ENCODE peak calls at places on chromosomes 13 and 19, in seven cellular contexts. L, F, W, I, D, Z and M are unnamed samples.

GRCh38 chr13:59299584-59299983 is 864.1 kb downstream of the DIAPH3 start:
- DNase-seq in L (no peak), F (no peak), W (no peak), I (no peak), D (no peak), Z (no peak), M (no peak)

GRCh38 chr19:48873476-48874308 is 1.5 kb downstream of the PPP1R15A start:
- DNase-seq in L (no peak), F (no peak), W (peak), I (peak), D (no peak), Z (no peak), M (no peak)

GRCh38 chr19:51407631-51408131 is 9.8 kb downstream of the SIGLEC10 start:
- DNase-seq in L (peak), F (no peak), W (peak), I (peak), D (peak), Z (no peak), M (peak)

GRCh38 chr19:28014821-28015405 is 1198.0 kb downstream of the UQCRFS1 start:
- DNase-seq in L (no peak), F (no peak), W (no peak), I (no peak), D (no peak), Z (no peak), M (no peak)

GRCh38 chr13:33402975-33403374 is 117.4 kb upstream of the STARD13 start:
- DNase-seq in L (no peak), F (no peak), W (no peak), I (no peak), D (no peak), Z (no peak), M (no peak)

GRCh38 chr13:49606747-49607648 is 21.3 kb upstream of the ARL11 start:
- DNase-seq in L (peak), F (peak), W (peak), I (peak), D (peak), Z (peak), M (peak)

GRCh38 chr19:58387338-58388174 is 487 bp downstream of the RPS5 start:
- DNase-seq in L (no peak), F (no peak), W (no peak), I (no peak), D (peak), Z (no peak), M (no peak)

GRCh38 chr13:92572190-92572589 is 654.4 kb upstream of the GPC6 start:
- DNase-seq in L (no peak), F (no peak), W (no peak), I (no peak), D (no peak), Z (no peak), M (no peak)

GRCh38 chr19:6092329-6093286 is 17.7 kb downstream of the RFX2 start:
- DNase-seq in L (peak), F (no peak), W (no peak), I (peak), D (peak), Z (peak), M (peak)

GRCh38 chr19:34179066-34179465 is 6.8 kb downstream of the LSM14A start:
- DNase-seq in L (no peak), F (no peak), W (no peak), I (no peak), D (no peak), Z (no peak), M (no peak)

GRCh38 chr13:59086147-59086546 is 1077.6 kb downstream of the DIAPH3 start:
- DNase-seq in L (no peak), F (no peak), W (no peak), I (peak), D (peak), Z (peak), M (peak)

GRCh38 chr13:32010137-32010536 is 21.4 kb upstream of the FRY start:
- DNase-seq in L (no peak), F (no peak), W (no peak), I (no peak), D (no peak), Z (peak), M (peak)

GRCh38 chr19:39238209-39238608 is 6.6 kb downstream of the IFNL3 start:
- DNase-seq in L (no peak), F (no peak), W (no peak), I (no peak), D (no peak), Z (no peak), M (no peak)

GRCh38 chr13:106467406-106468122 is 67.9 kb downstream of the EFNB2 start:
- DNase-seq in L (no peak), F (no peak), W (no peak), I (no peak), D (no peak), Z (no peak), M (no peak)

GRCh38 chr19:48489608-48490216 is 20.5 kb downstream of the CYTH2 start:
- DNase-seq in L (peak), F (no peak), W (peak), I (peak), D (peak), Z (no peak), M (peak)

GRCh38 chr13:49975826-49976225 is 21.0 kb upstream of the TRIM13 start:
- DNase-seq in L (no peak), F (no peak), W (no peak), I (no peak), D (no peak), Z (no peak), M (no peak)

GRCh38 chr19:56661248-56661647 is 10.3 kb downstream of the ZNF835 start:
- DNase-seq in L (no peak), F (no peak), W (no peak), I (no peak), D (no peak), Z (no peak), M (no peak)

GRCh38 chr13:100989424-100989823 is 314.8 kb upstream of the TMTC4 start:
- DNase-seq in L (no peak), F (no peak), W (no peak), I (no peak), D (no peak), Z (no peak), M (no peak)

GRCh38 chr19:9945319-9945966 is 9.1 kb upstream of the OLFM2 start:
- DNase-seq in L (peak), F (no peak), W (no peak), I (peak), D (peak), Z (peak), M (peak)

GRCh38 chr19:47356900-47357299 is 7.8 kb downstream of the DHX34 start:
- DNase-seq in L (no peak), F (no peak), W (no peak), I (no peak), D (no peak), Z (no peak), M (no peak)

GRCh38 chr19:8094336-8094735 is 41.8 kb downstream of the CCL25 start:
- DNase-seq in L (no peak), F (no peak), W (no peak), I (no peak), D (no peak), Z (no peak), M (no peak)

GRCh38 chr13:110371550-110372465 is 64.7 kb downstream of the COL4A2 start:
- DNase-seq in L (no peak), F (no peak), W (no peak), I (peak), D (no peak), Z (peak), M (peak)

GRCh38 chr13:35768551-35768950 is 292.1 kb upstream of the MAB21L1 start:
- DNase-seq in L (no peak), F (no peak), W (no peak), I (no peak), D (peak), Z (peak), M (peak)

GRCh38 chr19:40006273-40006691 is 9.4 kb downstream of the ZNF546 start:
- DNase-seq in L (no peak), F (no peak), W (no peak), I (peak), D (peak), Z (peak), M (peak)

GRCh38 chr19:4518345-4519171 is at the start of gene PLIN4:
- DNase-seq in L (peak), F (no peak), W (no peak), I (peak), D (no peak), Z (peak), M (peak)

GRCh38 chr13:73677041-73677589 is 457.1 kb downstream of the KLF12 start:
- DNase-seq in L (no peak), F (no peak), W (no peak), I (peak), D (no peak), Z (peak), M (peak)

GRCh38 chr13:28637714-28638355 is 21.1 kb upstream of the POMP start:
- DNase-seq in L (peak), F (no peak), W (no peak), I (no peak), D (no peak), Z (no peak), M (no peak)

GRCh38 chr19:31144069-31144468 is 205.2 kb downstream of the TSHZ3 start:
- DNase-seq in L (no peak), F (no peak), W (no peak), I (no peak), D (no peak), Z (no peak), M (no peak)

GRCh38 chr19:18441804-18442788 is 4.2 kb upstream of the ISYNA1 start:
- DNase-seq in L (peak), F (no peak), W (peak), I (no peak), D (no peak), Z (no peak), M (no peak)